ENCODE peak calls at places on chromosomes 5 and 9, in four cellular contexts. N is breast epithelium, Z is stomach, C is HL-60. G is an unnamed sample.

GRCh38 chr9:81490605-81491331 is 198.6 kb downstream of the TLE1 start:
- DNase-seq in Z (no peak), N (no peak), C (no peak), G (no peak)

GRCh38 chr9:16867571-16868311 is 2.7 kb downstream of the BNC2 start:
- DNase-seq in N (no peak), C (no peak), Z (no peak), G (no peak)

GRCh38 chr5:172791726-172792445 is 20.9 kb upstream of the DUSP1 start:
- DNase-seq in C (no peak), Z (no peak), N (no peak), G (no peak)

GRCh38 chr5:146754621-146755020 is 123.9 kb downstream of the PPP2R2B start:
- DNase-seq in Z (no peak), C (no peak), N (no peak), G (no peak)

GRCh38 chr5:177346820-177347219 is 4.6 kb downstream of the LMAN2 start:
- DNase-seq in C (no peak), Z (no peak), N (no peak), G (peak; percentile 1)

GRCh38 chr9:133250741-133251170 is 24.2 kb downstream of the ABO start:
- DNase-seq in N (no peak), C (no peak), Z (no peak), G (no peak)

GRCh38 chr5:95009812-95010211 is 275.1 kb downstream of the MCTP1 start:
- DNase-seq in C (no peak), N (no peak), Z (no peak), G (no peak)

GRCh38 chr9:33719581-33720374 is 75.6 kb upstream of the PRSS3 start:
- DNase-seq in N (no peak), C (peak; percentile 29), Z (peak; percentile 29), G (peak; percentile 82)

GRCh38 chr5:108726446-108727091 is 21.1 kb upstream of the FER start:
- DNase-seq in C (no peak), N (no peak), Z (no peak), G (no peak)

GRCh38 chr9:83281306-83282255 is 218.6 kb upstream of the RASEF start:
- DNase-seq in C (peak; percentile 79), N (peak; percentile 65), Z (no peak), G (no peak)

GRCh38 chr5:151150484-151151262 is 6.9 kb downstream of the ANXA6 start:
- DNase-seq in Z (peak; percentile 31), C (peak; percentile 99), N (no peak), G (peak; percentile 89)

GRCh38 chr5:59660737-59661136 is 232.8 kb downstream of the PDE4D start:
- DNase-seq in Z (no peak), N (no peak), C (no peak), G (no peak)

GRCh38 chr5:36398137-36398536 is 96.4 kb upstream of the RANBP3L start:
- DNase-seq in C (peak; percentile 3), Z (no peak), N (no peak), G (no peak)

GRCh38 chr9:134630393-134630790 is 11.2 kb upstream of the COL5A1 start:
- DNase-seq in Z (no peak), N (no peak), C (no peak), G (peak; percentile 30)

GRCh38 chr5:43367453-43367852 is 44.7 kb downstream of the CCL28 start:
- DNase-seq in N (no peak), C (no peak), Z (no peak), G (no peak)

GRCh38 chr5:128197911-128198522 is 114.5 kb downstream of the SLC12A2 start:
- DNase-seq in N (no peak), Z (no peak), C (no peak), G (no peak)

GRCh38 chr5:53335115-53335514 is 145.3 kb upstream of the FST start:
- DNase-seq in Z (no peak), C (no peak), N (no peak), G (no peak)

GRCh38 chr9:134783699-134784039 is 96.9 kb upstream of the FCN2 start:
- DNase-seq in C (no peak), N (peak; percentile 41), Z (no peak), G (no peak)

GRCh38 chr5:6875376-6875775 is 162.1 kb downstream of the TENT4A start:
- DNase-seq in N (no peak), C (no peak), Z (peak; percentile 49), G (no peak)

GRCh38 chr9:75123696-75124095 is 35.4 kb downstream of the OSTF1 start:
- DNase-seq in C (no peak), N (no peak), Z (no peak), G (no peak)

GRCh38 chr5:9173281-9174048 is 372.4 kb downstream of the SEMA5A start:
- DNase-seq in Z (no peak), N (no peak), C (no peak), G (no peak)

GRCh38 chr9:78559449-78559885 is 262.5 kb downstream of the PSAT1 start:
- DNase-seq in C (no peak), Z (no peak), N (no peak), G (no peak)

GRCh38 chr9:97076238-97076637 is 37.3 kb upstream of the CTSV start:
- DNase-seq in N (no peak), Z (no peak), C (no peak), G (no peak)

GRCh38 chr9:88875394-88875793 is 115.9 kb upstream of the S1PR3 start:
- DNase-seq in N (no peak), C (no peak), Z (no peak), G (no peak)

GRCh38 chr5:42982107-42982622 is 58.0 kb downstream of the ANXA2R start:
- DNase-seq in N (no peak), C (no peak), Z (no peak), G (no peak)

GRCh38 chr9:129763235-129763917 is 10.5 kb upstream of the PTGES start:
- DNase-seq in N (peak; percentile 78), C (no peak), Z (no peak), G (no peak)

GRCh38 chr9:121699271-121700164 is 48.1 kb downstream of the DAB2IP start:
- DNase-seq in C (peak; percentile 71), Z (peak; percentile 67), N (peak; percentile 65), G (peak; percentile 93)

GRCh38 chr9:21653091-21653490 is 149.3 kb upstream of the MTAP start:
- DNase-seq in N (no peak), Z (no peak), C (no peak), G (no peak)

GRCh38 chr9:75382126-75382525 is 293.8 kb downstream of the OSTF1 start:
- DNase-seq in N (no peak), Z (no peak), C (no peak), G (no peak)

GRCh38 chr5:27482663-27483062 is 444.3 kb upstream of the CDH9 start:
- DNase-seq in N (no peak), C (no peak), Z (no peak), G (no peak)

GRCh38 chr5:37086466-37087178 is 162.6 kb downstream of the CPLANE1 start:
- DNase-seq in Z (no peak), C (no peak), N (no peak), G (no peak)

GRCh38 chr9:22036866-22037626 is 27.9 kb upstream of the CDKN2B start:
- DNase-seq in C (no peak), Z (no peak), N (no peak), G (no peak)

GRCh38 chr5:72503888-72504491 is 3.2 kb downstream of the ZNF366 start:
- DNase-seq in Z (no peak), N (no peak), C (peak; percentile 4), G (no peak)

GRCh38 chr5:124669956-124670671 is 76.3 kb downstream of the ZNF608 start:
- DNase-seq in N (no peak), C (no peak), Z (no peak), G (no peak)

GRCh38 chr5:161498531-161498930 is 48.0 kb downstream of the GABRB2 start:
- DNase-seq in N (no peak), Z (no peak), C (no peak), G (no peak)

GRCh38 chr5:168219515-168220410 is 71.7 kb upstream of the WWC1 start:
- DNase-seq in Z (peak; percentile 55), C (peak; percentile 52), N (peak; percentile 44), G (no peak)

GRCh38 chr9:75197521-75197920 is 109.2 kb downstream of the OSTF1 start:
- DNase-seq in N (no peak), Z (no peak), C (no peak), G (no peak)

GRCh38 chr5:170769236-170769635 is 14.3 kb upstream of the GABRP start:
- DNase-seq in N (no peak), C (no peak), Z (no peak), G (no peak)

GRCh38 chr9:114611516-114612271 is 603 bp downstream of the TMEM268 start:
- DNase-seq in C (peak; percentile 85), N (no peak), Z (peak; percentile 55), G (peak; percentile 89)
- TF ChIP-seq POLR2AphosphoS5 in C (no peak), N (no peak), Z (no peak), G (no peak)

GRCh38 chr5:2193142-2193922 is 310.6 kb upstream of the IRX4 start:
- DNase-seq in C (no peak), N (no peak), Z (no peak), G (no peak)
- TF ChIP-seq POLR2AphosphoS5 in C (no peak), N (no peak), Z (no peak), G (no peak)

DNA sequence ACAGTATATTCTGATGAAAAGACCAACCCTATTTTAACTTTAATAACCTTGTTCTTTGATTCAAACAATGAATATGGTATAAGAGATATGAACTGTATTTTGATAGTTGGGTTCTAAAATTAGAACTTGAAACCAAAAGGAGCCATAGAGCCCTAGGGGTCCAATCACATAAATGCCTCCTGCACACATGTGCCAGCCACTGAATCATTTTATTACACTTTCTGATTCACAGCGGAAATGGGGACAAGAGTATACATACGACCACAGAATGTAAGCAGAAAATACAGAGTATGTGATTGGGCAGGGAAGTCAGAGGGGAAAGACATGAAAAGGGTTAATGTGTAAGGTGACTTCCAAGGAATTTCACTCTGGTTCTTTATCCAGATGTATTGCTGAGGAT is 1000.2 kb downstream of the NR2F1-AS1 start:
- DNase-seq in N (no peak), C (no peak), Z (no peak), G (no peak)
- TF ChIP-seq POLR2AphosphoS5 in N (no peak), C (no peak), Z (no peak), G (no peak)

GRCh38 chr5:179284751-179285191 is 60.5 kb downstream of the ADAMTS2 start:
- DNase-seq in Z (no peak), N (no peak), C (no peak), G (peak; percentile 24)
- TF ChIP-seq POLR2AphosphoS5 in Z (no peak), N (no peak), C (no peak), G (no peak)

GRCh38 chr5:154238776-154239481 is 48.4 kb downstream of the GALNT10 start:
- DNase-seq in C (no peak), Z (no peak), N (no peak), G (peak; percentile 84)
- TF ChIP-seq POLR2AphosphoS5 in C (no peak), Z (no peak), N (no peak), G (peak; percentile 38)

DNA sequence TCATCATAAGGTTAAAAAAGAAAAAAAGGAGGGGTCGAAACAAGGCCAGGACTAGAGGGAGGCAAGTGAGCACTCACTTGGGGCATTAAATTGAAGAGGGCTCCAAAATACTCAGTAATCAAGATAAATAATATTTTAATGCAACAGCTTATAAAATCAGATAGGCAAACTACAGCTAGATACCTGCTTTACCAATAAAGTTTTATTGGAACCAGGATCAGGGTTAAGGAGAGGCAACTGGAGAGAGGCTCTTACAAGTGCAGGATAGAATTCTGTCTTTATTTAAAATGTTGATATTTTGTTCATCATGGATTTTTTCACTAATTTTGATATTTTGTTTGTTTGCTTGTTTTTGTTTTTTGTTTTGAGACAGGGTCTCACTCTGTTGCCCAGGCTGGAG is 30.3 kb upstream of the PURA start:
- DNase-seq in N (no peak), C (no peak), Z (no peak), G (no peak)
- TF ChIP-seq POLR2AphosphoS5 in N (no peak), C (no peak), Z (no peak), G (no peak)